ENCODE peak calls at places on chromosome 15, in four cellular contexts. One of them, this sample, is unnamed. For H3K4me1, the result is how much of the 10 kb centered on the place peaks cover.

GRCh38 chr15:41564286-41564959 is 5.4 kb downstream of the TYRO3 start:
- DNase-seq in IMR-90: no peak
- DNase-seq in tibial nerve: no peak
- DNase-seq in heart left ventricle: no peak
- DNase-seq in this sample: peak

GRCh38 chr15:57158589-57158988 is 217.7 kb upstream of the CGNL1 start:
- DNase-seq in IMR-90: peak
- DNase-seq in tibial nerve: no peak
- DNase-seq in heart left ventricle: no peak
- DNase-seq in this sample: no peak

GRCh38 chr15:52609593-52609992 is 40.8 kb upstream of the ARPP19 start:
- DNase-seq in IMR-90: no peak
- DNase-seq in tibial nerve: no peak
- DNase-seq in heart left ventricle: no peak
- DNase-seq in this sample: no peak

GRCh38 chr15:35701402-35702046 is 155.6 kb upstream of the DPH6 start:
- DNase-seq in IMR-90: no peak
- DNase-seq in tibial nerve: no peak
- DNase-seq in heart left ventricle: no peak
- DNase-seq in this sample: no peak

GRCh38 chr15:30958219-30958618 is 33.2 kb downstream of the MTMR10 start:
- DNase-seq in IMR-90: no peak
- DNase-seq in tibial nerve: no peak
- DNase-seq in heart left ventricle: no peak
- DNase-seq in this sample: no peak

GRCh38 chr15:65327651-65328393 is 23.3 kb downstream of the RNU5B-1 start:
- DNase-seq in IMR-90: no peak
- DNase-seq in tibial nerve: no peak
- DNase-seq in heart left ventricle: no peak
- DNase-seq in this sample: peak

GRCh38 chr15:100275641-100276040 is 66.1 kb downstream of the ADAMTS17 start:
- DNase-seq in IMR-90: no peak
- DNase-seq in tibial nerve: no peak
- DNase-seq in heart left ventricle: no peak
- DNase-seq in this sample: no peak

GRCh38 chr15:88908123-88908522 is 5.1 kb downstream of the MFGE8 start:
- DNase-seq in IMR-90: no peak
- DNase-seq in tibial nerve: no peak
- DNase-seq in heart left ventricle: no peak
- DNase-seq in this sample: no peak

GRCh38 chr15:41969851-41970431 is 2.4 kb downstream of the EHD4 start:
- DNase-seq in IMR-90: no peak
- DNase-seq in tibial nerve: no peak
- DNase-seq in heart left ventricle: no peak
- DNase-seq in this sample: peak

GRCh38 chr15:90016721-90017120 is 15.6 kb downstream of the ZNF710 start:
- DNase-seq in IMR-90: no peak
- DNase-seq in tibial nerve: no peak
- DNase-seq in heart left ventricle: no peak
- DNase-seq in this sample: no peak

GRCh38 chr15:57354436-57355123 is 21.7 kb upstream of the CGNL1 start:
- DNase-seq in IMR-90: no peak
- DNase-seq in tibial nerve: no peak
- DNase-seq in heart left ventricle: no peak
- DNase-seq in this sample: no peak

GRCh38 chr15:66997212-66997611 is 68.2 kb upstream of the SMAD3 start:
- DNase-seq in IMR-90: peak
- DNase-seq in tibial nerve: no peak
- DNase-seq in heart left ventricle: no peak
- DNase-seq in this sample: no peak

GRCh38 chr15:78374436-78375393 is 34.6 kb downstream of the CRABP1 start:
- DNase-seq in IMR-90: no peak
- DNase-seq in tibial nerve: no peak
- DNase-seq in heart left ventricle: no peak
- DNase-seq in this sample: peak

GRCh38 chr15:36791849-36792618 is 212.6 kb downstream of the CDIN1 start:
- DNase-seq in IMR-90: peak
- DNase-seq in tibial nerve: no peak
- DNase-seq in heart left ventricle: peak
- DNase-seq in this sample: no peak

GRCh38 chr15:75185271-75186029 is 16.2 kb upstream of the C15orf39 start:
- DNase-seq in IMR-90: no peak
- DNase-seq in tibial nerve: no peak
- DNase-seq in heart left ventricle: no peak
- DNase-seq in this sample: no peak

GRCh38 chr15:61644550-61644949 is 415.4 kb upstream of the RORA start:
- DNase-seq in IMR-90: no peak
- DNase-seq in tibial nerve: no peak
- DNase-seq in heart left ventricle: no peak
- DNase-seq in this sample: no peak

GRCh38 chr15:38257676-38258075 is 5.0 kb downstream of the SPRED1 start:
- DNase-seq in IMR-90: no peak
- DNase-seq in tibial nerve: no peak
- DNase-seq in heart left ventricle: no peak
- DNase-seq in this sample: no peak

GRCh38 chr15:75836953-75837321 is 6.3 kb upstream of the UBE2Q2 start:
- DNase-seq in IMR-90: peak
- DNase-seq in tibial nerve: no peak
- DNase-seq in heart left ventricle: no peak
- DNase-seq in this sample: no peak

GRCh38 chr15:74631935-74632560 is 16.4 kb downstream of the CLK3 start:
- DNase-seq in IMR-90: peak
- DNase-seq in tibial nerve: peak
- DNase-seq in heart left ventricle: peak
- DNase-seq in this sample: peak

GRCh38 chr15:74626752-74627692 is 11.4 kb downstream of the CLK3 start:
- DNase-seq in IMR-90: no peak
- DNase-seq in tibial nerve: no peak
- DNase-seq in heart left ventricle: no peak
- DNase-seq in this sample: peak

DNA sequence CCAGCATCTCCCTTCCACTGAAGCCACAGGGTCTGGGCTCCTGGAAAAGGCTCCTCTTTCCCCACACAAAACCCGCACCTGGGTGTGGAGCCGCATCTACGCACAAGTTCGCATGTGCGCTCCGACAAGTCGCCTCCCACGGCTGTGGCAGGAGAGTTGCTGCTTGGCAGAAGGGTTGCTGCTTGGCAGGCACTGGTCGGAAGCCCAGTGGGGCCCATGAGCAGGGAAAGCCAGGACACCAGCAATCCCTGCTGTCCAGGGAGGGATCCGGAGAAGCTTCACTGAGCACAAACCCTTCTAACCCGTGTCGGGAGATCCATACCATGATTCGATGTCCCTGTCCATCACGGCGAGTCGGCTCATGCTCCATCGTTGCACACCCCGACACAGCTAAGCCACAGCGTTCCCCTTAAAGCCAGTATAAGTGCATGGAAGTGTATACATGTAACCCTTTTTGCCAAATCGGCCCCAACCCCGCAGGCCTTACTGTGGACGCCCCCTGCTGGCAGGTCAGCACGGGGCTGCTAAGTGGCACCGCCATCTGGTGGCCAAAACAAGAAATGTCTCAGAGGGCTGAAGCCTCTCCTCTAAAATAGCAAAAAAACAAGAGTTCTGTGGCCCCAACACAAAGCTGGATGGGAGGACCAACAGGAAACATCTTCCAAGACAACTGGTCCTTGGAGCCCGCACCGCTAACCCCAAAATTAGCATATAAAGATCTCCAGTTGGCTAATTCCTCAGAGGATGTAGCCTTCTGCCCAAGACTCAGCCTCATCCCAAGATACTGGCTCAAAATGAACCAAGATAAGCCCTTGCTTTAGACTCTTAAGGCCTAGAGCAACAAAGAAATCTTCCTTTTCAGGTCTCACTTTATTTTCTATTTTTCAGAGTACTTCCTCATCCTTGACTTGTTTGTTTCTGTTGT is 8.3 kb downstream of the ANKRD63 start:
- DNase-seq in IMR-90: peak
- DNase-seq in tibial nerve: peak
- DNase-seq in heart left ventricle: peak
- DNase-seq in this sample: peak
- H3K4me1 ChIP-seq in IMR-90: under half
- H3K4me1 ChIP-seq in tibial nerve: under half
- H3K4me1 ChIP-seq in heart left ventricle: under half
- H3K4me1 ChIP-seq in this sample: under half

GRCh38 chr15:45200799-45201556 is 13.2 kb upstream of the SHF start:
- DNase-seq in IMR-90: peak
- DNase-seq in tibial nerve: peak
- DNase-seq in heart left ventricle: peak
- DNase-seq in this sample: peak
- TF ChIP-seq POLR2A in IMR-90: no peak
- TF ChIP-seq POLR2A in tibial nerve: no peak
- TF ChIP-seq POLR2A in heart left ventricle: no peak
- TF ChIP-seq POLR2A in this sample: no peak

GRCh38 chr15:55279100-55279745 is 10.4 kb downstream of the RAB27A start:
- DNase-seq in IMR-90: no peak
- DNase-seq in tibial nerve: no peak
- DNase-seq in heart left ventricle: no peak
- DNase-seq in this sample: no peak
- H3K4me1 ChIP-seq in IMR-90: under half
- H3K4me1 ChIP-seq in tibial nerve: under half
- H3K4me1 ChIP-seq in heart left ventricle: half or more
- H3K4me1 ChIP-seq in this sample: half or more

DNA sequence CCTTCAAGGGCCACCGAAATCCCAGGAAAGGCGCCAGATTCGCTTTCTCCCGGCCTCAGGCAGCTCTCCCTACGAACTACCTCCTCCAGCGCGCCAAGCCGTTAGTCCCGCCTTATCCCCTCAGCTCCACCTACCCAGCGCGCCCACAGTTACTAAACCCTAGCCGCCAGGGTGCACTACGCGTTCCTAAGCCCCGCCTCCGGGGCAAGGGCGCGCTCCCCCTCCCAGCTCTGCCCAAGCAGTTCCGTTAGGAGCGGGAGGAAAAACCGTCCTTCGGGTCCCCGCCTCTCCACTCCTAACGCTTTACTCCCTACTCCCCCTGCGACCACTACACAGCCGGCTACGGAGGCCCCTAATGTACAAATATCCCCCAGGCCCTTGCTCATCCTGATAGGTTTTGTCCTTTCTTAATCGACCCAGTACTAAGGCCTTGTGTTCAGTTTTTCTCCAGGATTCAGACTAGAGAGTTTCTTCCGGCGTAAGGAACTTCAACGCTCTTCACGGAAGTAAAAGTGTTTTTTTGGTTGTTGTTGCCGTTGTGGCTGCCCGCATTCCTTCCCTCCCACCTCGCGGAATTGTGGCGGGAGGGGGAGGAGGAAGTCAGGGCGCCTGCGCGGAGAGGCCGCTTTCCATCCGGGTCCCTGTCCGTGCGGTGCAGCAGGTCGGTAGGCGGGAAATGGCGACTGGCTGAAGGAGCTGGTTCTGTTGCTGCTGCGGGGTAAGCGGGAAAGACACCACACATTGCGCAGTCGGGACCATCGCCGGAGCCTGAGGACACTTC is at the start of gene CTDSPL2:
- DNase-seq in IMR-90: peak
- DNase-seq in tibial nerve: peak
- DNase-seq in heart left ventricle: peak
- DNase-seq in this sample: peak
- TF ChIP-seq POLR2A in IMR-90: peak
- TF ChIP-seq POLR2A in tibial nerve: no peak
- TF ChIP-seq POLR2A in heart left ventricle: peak
- TF ChIP-seq POLR2A in this sample: peak

DNA sequence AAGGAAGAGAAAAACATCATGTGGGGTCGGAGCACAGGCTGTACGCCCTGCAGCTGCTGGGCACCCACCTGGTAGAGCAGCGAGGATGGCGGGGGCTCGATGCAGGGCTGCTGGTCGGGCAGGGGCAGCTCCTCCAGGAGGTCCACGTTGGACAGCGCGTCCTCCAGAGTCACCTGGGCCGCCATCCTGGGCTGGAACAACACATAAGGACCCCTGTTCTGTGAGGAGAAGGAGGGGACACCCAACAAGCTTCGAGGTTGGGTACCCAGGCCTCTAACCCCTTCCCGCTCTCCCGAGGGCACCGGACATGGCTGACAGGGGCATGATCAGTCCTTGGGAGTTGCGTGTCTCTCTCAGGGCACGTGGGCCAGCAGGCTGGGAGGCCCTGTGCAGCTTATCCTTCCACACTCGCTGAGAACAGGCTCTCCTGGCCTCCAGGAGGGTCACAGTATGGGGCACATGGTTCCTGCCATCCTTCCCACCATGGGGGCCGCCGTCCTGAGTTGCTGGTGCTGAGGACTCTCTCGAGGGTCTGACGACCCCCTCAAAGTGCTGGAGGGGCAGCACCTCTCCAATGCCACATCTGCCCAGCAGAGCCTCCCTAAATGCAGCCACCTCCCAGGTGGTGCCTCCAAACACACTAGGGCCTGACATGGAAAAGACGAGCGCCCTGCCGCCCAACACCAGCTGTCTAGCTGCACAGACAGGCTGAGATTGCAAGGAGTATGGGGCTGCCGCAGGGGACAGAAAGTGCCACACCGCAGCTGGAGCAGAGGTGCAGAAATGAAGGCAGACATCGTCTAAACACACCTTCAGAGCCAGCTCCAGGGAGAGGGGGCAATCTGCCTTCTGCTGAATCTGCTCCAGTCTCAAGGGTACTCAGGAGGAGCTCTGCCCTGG is 32.8 kb downstream of the CYFIP1 start:
- DNase-seq in IMR-90: no peak
- DNase-seq in tibial nerve: no peak
- DNase-seq in heart left ventricle: no peak
- DNase-seq in this sample: peak
- H3K4me1 ChIP-seq in IMR-90: under half
- H3K4me1 ChIP-seq in tibial nerve: under half
- H3K4me1 ChIP-seq in heart left ventricle: under half
- H3K4me1 ChIP-seq in this sample: half or more

GRCh38 chr15:48645558-48646330 is at the start of gene FBN1:
- DNase-seq in IMR-90: peak
- DNase-seq in tibial nerve: peak
- DNase-seq in heart left ventricle: peak
- DNase-seq in this sample: peak
- TF ChIP-seq POLR2A in IMR-90: peak
- TF ChIP-seq POLR2A in tibial nerve: peak
- TF ChIP-seq POLR2A in heart left ventricle: peak
- TF ChIP-seq POLR2A in this sample: no peak

DNA sequence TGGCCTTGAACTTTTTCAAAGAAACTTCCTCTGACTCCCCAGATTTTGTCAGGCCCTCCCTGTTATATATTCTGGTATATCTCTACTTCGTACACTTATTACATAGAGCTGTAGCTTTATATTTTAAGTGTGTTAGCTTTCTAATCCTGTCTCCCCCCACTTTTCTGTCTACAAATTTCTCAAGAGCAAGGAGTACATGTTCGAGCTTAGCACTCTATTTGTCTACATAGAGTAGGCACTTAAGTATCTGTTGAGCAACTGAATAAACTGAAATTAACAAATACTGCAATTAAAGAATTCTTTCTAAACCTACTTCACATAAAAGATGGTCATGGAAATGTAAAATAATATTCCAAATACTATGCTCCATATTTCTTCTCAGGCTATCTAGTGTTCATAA is 39.4 kb downstream of the UACA start:
- DNase-seq in IMR-90: no peak
- DNase-seq in tibial nerve: no peak
- DNase-seq in heart left ventricle: no peak
- DNase-seq in this sample: no peak
- H3K4me1 ChIP-seq in IMR-90: under half
- H3K4me1 ChIP-seq in tibial nerve: under half
- H3K4me1 ChIP-seq in heart left ventricle: under half
- H3K4me1 ChIP-seq in this sample: under half

GRCh38 chr15:82046668-82047492 is 1.1 kb upstream of the MEX3B start:
- DNase-seq in IMR-90: peak
- DNase-seq in tibial nerve: peak
- DNase-seq in heart left ventricle: peak
- DNase-seq in this sample: peak
- TF ChIP-seq POLR2A in IMR-90: peak
- TF ChIP-seq POLR2A in tibial nerve: peak
- TF ChIP-seq POLR2A in heart left ventricle: peak
- TF ChIP-seq POLR2A in this sample: no peak

GRCh38 chr15:59242649-59243048 is 36.0 kb downstream of the LDHAL6B start:
- DNase-seq in IMR-90: no peak
- DNase-seq in tibial nerve: no peak
- DNase-seq in heart left ventricle: no peak
- DNase-seq in this sample: no peak
- H3K4me1 ChIP-seq in IMR-90: under half
- H3K4me1 ChIP-seq in tibial nerve: under half
- H3K4me1 ChIP-seq in heart left ventricle: under half
- H3K4me1 ChIP-seq in this sample: under half